ENCODE peak calls at places on chromosome 11, in five cellular contexts. X is testis, O is transverse colon, W is spleen, T is A549. P is an unnamed sample.

GRCh38 chr11:3069425-3069824 is 12.2 kb upstream of the CARS1 start:
- DNase-seq in X (no peak), O (no peak), W (no peak), T (no peak), P (no peak)

GRCh38 chr11:66495401-66495844 is 15.0 kb upstream of the BBS1 start:
- DNase-seq in X (no peak), O (no peak), W (no peak), T (no peak), P (no peak)

GRCh38 chr11:65132988-65133700 is 1.2 kb downstream of the SYVN1 start:
- DNase-seq in X (peak; percentile 59), O (peak; percentile 92), W (peak; percentile 93), T (peak; percentile 54), P (no peak)

GRCh38 chr11:32069361-32070058 is 21.4 kb upstream of the RCN1 start:
- DNase-seq in X (no peak), O (no peak), W (no peak), T (no peak), P (no peak)

GRCh38 chr11:132844956-132845355 is 687.3 kb downstream of the OPCML start:
- DNase-seq in X (no peak), O (no peak), W (no peak), T (no peak), P (no peak)

GRCh38 chr11:121225402-121225801 is 67.2 kb upstream of the SC5D start:
- DNase-seq in X (no peak), O (no peak), W (no peak), T (no peak), P (no peak)

GRCh38 chr11:95512177-95512576 is 277.4 kb downstream of the FAM76B start:
- DNase-seq in X (peak; percentile 16), O (peak; percentile 8), W (no peak), T (no peak), P (peak; percentile 31)

GRCh38 chr11:45754746-45755145 is 50.2 kb upstream of the SLC35C1 start:
- DNase-seq in X (no peak), O (no peak), W (no peak), T (no peak), P (no peak)

GRCh38 chr11:119509277-119509841 is 86.4 kb upstream of the THY1 start:
- DNase-seq in X (no peak), O (no peak), W (no peak), T (no peak), P (no peak)

GRCh38 chr11:34208266-34209135 is 103.1 kb downstream of the NAT10 start:
- DNase-seq in X (no peak), O (no peak), W (no peak), T (peak; percentile 44), P (no peak)

GRCh38 chr11:19995131-19995530 is 165.1 kb downstream of the DBX1 start:
- DNase-seq in X (no peak), O (no peak), W (no peak), T (peak; percentile 56), P (no peak)

GRCh38 chr11:32785262-32785661 is 9.2 kb downstream of the CCDC73 start:
- DNase-seq in X (no peak), O (no peak), W (no peak), T (no peak), P (no peak)

GRCh38 chr11:28384418-28384817 is 276.2 kb downstream of the METTL15 start:
- DNase-seq in X (no peak), O (no peak), W (no peak), T (no peak), P (no peak)

GRCh38 chr11:45468265-45468856 is 182.2 kb upstream of the SYT13 start:
- DNase-seq in X (no peak), O (no peak), W (peak; percentile 33), T (no peak), P (no peak)

GRCh38 chr11:113670149-113670829 is 35.8 kb downstream of the TMPRSS5 start:
- DNase-seq in X (no peak), O (no peak), W (no peak), T (no peak), P (no peak)

GRCh38 chr11:12066056-12066798 is 44.2 kb upstream of the MICAL2 start:
- DNase-seq in X (no peak), O (peak; percentile 38), W (no peak), T (peak; percentile 81), P (peak; percentile 79)

GRCh38 chr11:2375341-2375853 is 1.7 kb upstream of the CD81 start:
- DNase-seq in X (no peak), O (no peak), W (no peak), T (no peak), P (no peak)

GRCh38 chr11:20131744-20132666 is 28.3 kb downstream of the DBX1 start:
- DNase-seq in X (peak; percentile 78), O (peak; percentile 70), W (peak; percentile 81), T (peak; percentile 74), P (peak; percentile 50)

GRCh38 chr11:64007629-64008282 is 21.5 kb downstream of the OTUB1 start:
- DNase-seq in X (peak; percentile 92), O (peak; percentile 65), W (peak; percentile 91), T (peak; percentile 86), P (no peak)

GRCh38 chr11:8728566-8728965 is 46.0 kb downstream of the RPL27A start:
- DNase-seq in X (no peak), O (no peak), W (no peak), T (no peak), P (no peak)

GRCh38 chr11:36240178-36240577 is 49.0 kb downstream of the COMMD9 start:
- DNase-seq in X (no peak), O (no peak), W (no peak), T (no peak), P (no peak)

GRCh38 chr11:69499946-69500284 is 18.5 kb downstream of the LINC01488 start:
- DNase-seq in X (no peak), O (no peak), W (peak; percentile 57), T (no peak), P (no peak)

GRCh38 chr11:3830741-3831140 is 10.0 kb downstream of the RHOG start:
- DNase-seq in X (no peak), O (no peak), W (no peak), T (no peak), P (no peak)

GRCh38 chr11:2259466-2259830 is 10.9 kb downstream of the ASCL2 start:
- DNase-seq in X (peak; percentile 7), O (no peak), W (peak; percentile 65), T (no peak), P (peak; percentile 2)

DNA sequence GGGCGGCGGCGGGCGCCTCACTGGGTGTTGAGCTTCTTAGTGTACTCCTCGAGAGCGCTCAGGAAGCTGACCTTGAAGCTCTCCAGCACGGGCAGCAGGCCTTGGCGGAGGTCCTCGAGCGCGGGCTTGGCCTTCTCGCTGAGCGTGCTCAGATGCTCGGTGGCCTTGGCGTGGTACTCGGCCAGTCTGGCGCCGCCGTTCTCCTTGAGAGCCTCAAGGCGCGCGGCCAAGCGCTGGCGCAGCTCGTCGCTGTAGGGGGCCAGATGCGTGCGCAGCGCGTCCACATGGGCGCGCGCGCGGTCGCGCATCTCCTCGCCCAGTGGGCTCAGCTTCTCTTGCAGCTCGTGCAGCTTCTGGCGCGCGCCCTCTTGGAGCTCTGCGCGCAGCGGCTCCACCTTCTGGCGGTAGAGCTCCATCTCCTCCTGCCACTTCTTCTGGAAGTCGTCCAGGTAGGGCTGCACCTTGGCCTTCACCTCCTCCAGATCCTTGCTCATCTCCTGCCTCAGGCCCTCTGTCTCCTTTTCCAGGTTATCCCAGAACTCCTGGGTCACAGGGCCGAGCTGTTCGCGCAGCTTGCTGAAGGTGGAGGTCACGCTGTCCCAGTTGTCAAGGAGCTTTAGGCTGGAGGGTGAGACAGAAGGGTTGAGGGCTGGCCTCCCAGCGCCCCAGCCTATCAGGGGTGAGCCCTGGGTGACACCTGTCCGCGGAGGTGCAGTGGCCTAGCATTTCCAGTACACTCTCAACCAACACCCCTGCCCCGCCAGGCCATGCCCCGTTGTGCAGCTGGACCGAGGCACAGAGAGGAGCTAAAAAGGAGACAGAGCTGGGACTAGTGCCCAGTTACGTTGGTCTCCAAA is 1.4 kb downstream of the APOA1 start:
- DNase-seq in X (peak; percentile 96), O (peak; percentile 86), W (peak; percentile 94), T (peak; percentile 67), P (peak; percentile 78)
- TF ChIP-seq POLR2A in X (no peak), O (no peak), W (no peak), T (peak; percentile 41), P (no peak)

DNA sequence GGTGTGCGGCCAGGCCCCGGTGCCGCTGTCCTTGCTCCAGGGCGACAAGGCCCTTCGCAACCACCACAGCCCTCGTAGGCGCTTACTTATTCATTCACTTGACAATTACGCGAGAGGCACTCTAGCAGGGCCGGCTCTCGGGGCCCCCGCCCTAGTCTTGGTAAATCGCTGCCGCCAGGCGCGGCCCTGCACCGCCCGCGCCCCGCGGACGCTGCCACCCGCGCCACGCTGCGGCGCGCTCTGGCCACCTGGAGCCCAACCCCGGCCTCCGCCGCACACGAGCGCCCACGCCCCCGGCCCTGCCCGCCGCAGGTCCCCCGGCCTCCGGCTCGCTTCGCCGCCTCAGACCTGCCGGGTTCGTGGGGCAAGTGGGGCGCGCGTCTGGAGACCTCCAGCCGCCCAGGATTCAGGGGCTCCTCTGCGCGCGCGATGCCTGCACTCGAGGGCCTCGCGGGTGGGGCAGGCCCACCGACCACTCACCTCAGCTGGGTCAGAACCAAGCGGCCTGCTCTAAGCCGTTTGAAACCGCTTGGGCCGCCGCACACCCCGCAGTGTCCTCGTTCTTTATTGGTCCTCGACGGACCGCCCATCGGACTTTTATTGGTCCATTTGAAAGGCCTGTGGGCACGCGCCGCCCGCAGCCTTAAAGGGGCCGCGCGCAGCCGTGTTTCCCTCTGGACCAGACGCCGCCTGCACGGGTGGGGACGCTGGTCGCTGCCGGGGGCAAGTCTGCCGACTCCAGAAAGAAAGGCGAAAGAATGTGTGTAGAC is at the start of gene CKAP5:
- DNase-seq in X (peak; percentile 96), O (peak; percentile 92), W (peak; percentile 94), T (peak; percentile 98), P (peak; percentile 89)
- TF ChIP-seq POLR2A in X (peak; percentile 48), O (peak; percentile 56), W (no peak), T (peak; percentile 84), P (peak; percentile 61)

GRCh38 chr11:101470881-101471535 is 112.8 kb downstream of the TRPC6 start:
- DNase-seq in X (no peak), O (no peak), W (no peak), T (no peak), P (no peak)
- TF ChIP-seq POLR2A in X (no peak), O (no peak), W (no peak), T (no peak), P (no peak)

GRCh38 chr11:74984730-74985129 is 4.0 kb upstream of the NEU3 start:
- DNase-seq in X (no peak), O (no peak), W (no peak), T (no peak), P (no peak)

GRCh38 chr11:74989269-74989655 is 529 bp downstream of the NEU3 start:
- DNase-seq in X (no peak), O (no peak), W (no peak), T (peak; percentile 10), P (no peak)

GRCh38 chr11:74990941-74991340 is 2.2 kb downstream of the NEU3 start:
- DNase-seq in X (no peak), O (no peak), W (no peak), T (no peak), P (no peak)

GRCh38 chr11:74992852-74993251 is 4.1 kb downstream of the NEU3 start:
- DNase-seq in X (no peak), O (no peak), W (no peak), T (no peak), P (no peak)

GRCh38 chr11:74988541-74989268 is at the start of gene NEU3:
- DNase-seq in X (peak; percentile 89), O (peak; percentile 88), W (peak; percentile 96), T (peak; percentile 79), P (peak; percentile 80)
- TF ChIP-seq POLR2A in X (no peak), O (peak; percentile 51), W (no peak), T (peak; percentile 67), P (peak; percentile 22)

DNA sequence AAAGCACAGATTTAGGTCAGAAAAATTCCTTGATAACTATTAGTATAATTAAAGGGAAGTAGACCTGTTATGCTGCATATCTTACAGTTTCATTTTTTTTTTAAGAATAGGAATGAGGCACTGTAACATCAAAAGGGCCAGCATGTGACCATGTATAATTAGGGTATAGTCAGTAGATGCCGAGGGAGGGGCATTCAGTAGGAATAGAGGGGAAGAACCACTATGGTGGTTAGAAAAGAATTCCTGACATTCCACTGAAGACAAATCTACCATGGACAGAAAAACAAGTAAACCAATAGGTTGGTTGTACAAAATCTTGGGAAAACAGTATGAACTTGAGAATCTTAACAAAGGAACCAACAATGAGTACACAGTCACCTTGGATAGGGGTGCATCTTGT is 78.4 kb upstream of the CCDC179 start:
- DNase-seq in X (no peak), O (no peak), W (no peak), T (no peak), P (no peak)
- TF ChIP-seq POLR2A in X (no peak), O (no peak), W (no peak), T (no peak), P (no peak)

P was measured in prostate gland.